ENCODE peak calls at places on chromosome 3, in five cellular contexts. M is M059J; X is stimulated activated CD4-positive, alpha-beta T cell treated with anti-CD3 and anti-CD28 coated beads, Interleukin-15, amount 100 ng/mL, for 1 hour; Q is CD4-positive, CD25-positive, alpha-beta regulatory T cell; A is stimulated activated CD8-positive, alpha-beta memory T cell treated with anti-CD3 and anti-CD28 coated beads, Interleukin-2, amount 100 ng/mL, for 48 hours. U is an unnamed sample.

GRCh38 chr3:122005033-122005565 is 16.9 kb downstream of the ILDR1 start:
- DNase-seq in M (peak), X (no peak), Q (no peak), A (peak), U (peak)

GRCh38 chr3:53773586-53774368 is 72.4 kb downstream of the CHDH start:
- DNase-seq in M (peak), X (no peak), Q (no peak), A (no peak), U (no peak)

GRCh38 chr3:82474711-82475110 is 713.3 kb upstream of the GBE1 start:
- DNase-seq in M (peak), X (no peak), Q (no peak), A (no peak), U (peak)

GRCh38 chr3:76497636-76498035 is 542.3 kb upstream of the ROBO2 start:
- DNase-seq in M (no peak), X (no peak), Q (no peak), A (no peak), U (peak)

GRCh38 chr3:148372476-148372875 is 325.2 kb upstream of the AGTR1 start:
- DNase-seq in M (no peak), X (no peak), Q (no peak), A (no peak), U (peak)

GRCh38 chr3:182212479-182213076 is 500.9 kb downstream of the SOX2 start:
- DNase-seq in M (peak), X (no peak), Q (no peak), A (no peak), U (peak)

GRCh38 chr3:117408811-117409210 is 699.2 kb downstream of the TUSC7 start:
- DNase-seq in M (no peak), X (no peak), Q (no peak), A (no peak), U (no peak)

GRCh38 chr3:188788621-188789081 is 383.1 kb upstream of the TPRG1 start:
- DNase-seq in M (peak), X (no peak), Q (peak), A (peak), U (peak)

GRCh38 chr3:30934208-30934550 is 39.7 kb upstream of the GADL1 start:
- DNase-seq in M (peak), X (no peak), Q (no peak), A (no peak), U (peak)

GRCh38 chr3:168467085-168467714 is 371.5 kb upstream of the GOLIM4 start:
- DNase-seq in M (peak), X (no peak), Q (no peak), A (no peak), U (peak)

GRCh38 chr3:67521053-67521646 is 133.3 kb downstream of the SUCLG2 start:
- DNase-seq in M (no peak), X (no peak), Q (no peak), A (no peak), U (no peak)

GRCh38 chr3:139202226-139202958 is 141.4 kb upstream of the MRPS22 start:
- DNase-seq in M (peak), X (no peak), Q (no peak), A (no peak), U (peak)

GRCh38 chr3:195867631-195868335 is 40.6 kb downstream of the TNK2 start:
- DNase-seq in M (no peak), X (no peak), Q (no peak), A (no peak), U (no peak)

GRCh38 chr3:36540898-36541518 is 160.7 kb downstream of the STAC start:
- DNase-seq in M (peak), X (no peak), Q (no peak), A (no peak), U (peak)

GRCh38 chr3:155497930-155498647 is 204.6 kb upstream of the STRIT1 start:
- DNase-seq in M (peak), X (no peak), Q (no peak), A (no peak), U (peak)

GRCh38 chr3:190534386-190534785 is 20.5 kb downstream of the IL1RAP start:
- DNase-seq in M (peak), X (no peak), Q (no peak), A (no peak), U (no peak)

GRCh38 chr3:152202976-152203626 is 65.6 kb upstream of the MBNL1 start:
- DNase-seq in M (no peak), X (no peak), Q (no peak), A (no peak), U (peak)

GRCh38 chr3:28716939-28717338 is 368.3 kb upstream of the AZI2 start:
- DNase-seq in M (no peak), X (no peak), Q (no peak), A (no peak), U (no peak)

GRCh38 chr3:161854232-161854771 is 357.7 kb downstream of the OTOL1 start:
- DNase-seq in M (peak), X (no peak), Q (no peak), A (peak), U (peak)

GRCh38 chr3:108394563-108394962 is 98.2 kb downstream of the HHLA2 start:
- DNase-seq in M (no peak), X (no peak), Q (no peak), A (no peak), U (no peak)

GRCh38 chr3:163622384-163622783 is 1455.9 kb downstream of the SI start:
- DNase-seq in M (peak), X (no peak), Q (no peak), A (no peak), U (no peak)

GRCh38 chr3:162295323-162295983 is 798.8 kb downstream of the OTOL1 start:
- DNase-seq in M (peak), X (no peak), Q (no peak), A (no peak), U (peak)

GRCh38 chr3:81684739-81685395 is 76.6 kb downstream of the GBE1 start:
- DNase-seq in M (peak), X (no peak), Q (no peak), A (no peak), U (peak)

GRCh38 chr3:149566296-149566945 is 91.4 kb downstream of the WWTR1 start:
- DNase-seq in M (no peak), X (no peak), Q (no peak), A (no peak), U (no peak)

GRCh38 chr3:64329037-64329436 is 103.8 kb upstream of the PRICKLE2 start:
- DNase-seq in M (no peak), X (no peak), Q (no peak), A (no peak), U (peak)

GRCh38 chr3:138114988-138115971 is at the start of gene DZIP1L:
- DNase-seq in M (peak), X (no peak), Q (no peak), A (peak), U (peak)

GRCh38 chr3:177057768-177058167 is 139.5 kb downstream of the TBL1XR1 start:
- DNase-seq in M (no peak), X (no peak), Q (peak), A (no peak), U (peak)

GRCh38 chr3:36944641-36945270 is at the start of gene TRANK1:
- DNase-seq in M (no peak), X (peak), Q (peak), A (peak), U (peak)

GRCh38 chr3:54366007-54366406 is 243.7 kb downstream of the CACNA2D3 start:
- DNase-seq in M (no peak), X (no peak), Q (no peak), A (no peak), U (no peak)

GRCh38 chr3:54376440-54376839 is 254.1 kb downstream of the CACNA2D3 start:
- DNase-seq in M (no peak), X (no peak), Q (no peak), A (no peak), U (no peak)

GRCh38 chr3:184339016-184339415 is 1.6 kb downstream of the FAM131A start:
- DNase-seq in M (no peak), X (no peak), Q (no peak), A (no peak), U (no peak)

GRCh38 chr3:67662733-67663132 is 8.3 kb upstream of the SUCLG2 start:
- DNase-seq in M (no peak), X (no peak), Q (peak), A (no peak), U (no peak)

GRCh38 chr3:185460719-185461350 is 38.0 kb downstream of the TMEM41A start:
- DNase-seq in M (peak), X (no peak), Q (no peak), A (no peak), U (peak)

GRCh38 chr3:170482199-170482598 is 63.5 kb downstream of the CLDN11 start:
- DNase-seq in M (no peak), X (no peak), Q (no peak), A (no peak), U (no peak)

GRCh38 chr3:136255672-136256406 is 5.7 kb downstream of the PCCB start:
- DNase-seq in M (no peak), X (no peak), Q (no peak), A (no peak), U (no peak)

U was measured in kidney tubule cell.